ENCODE peak calls at places on chromosomes 13 and 19, in four cellular contexts. X is heart right ventricle, W is fibroblast of the aortic adventitia, T is BJ. K is an unnamed sample.
A peak's percentile ranks its signal among the peaks of the same experiment; 100 is the strongest.

GRCh38 chr19:14476663-14477401 is 1.7 kb upstream of the PTGER1 start:
- DNase-seq in T (no peak), W (peak; percentile 89), X (no peak), K (no peak)

GRCh38 chr19:33683881-33684549 is 62.3 kb downstream of the CHST8 start:
- DNase-seq in X (peak; percentile 20), W (peak; percentile 8), T (no peak), K (peak; percentile 75)

GRCh38 chr13:109652536-109652935 is 133.8 kb downstream of the IRS2 start:
- DNase-seq in X (no peak), W (no peak), T (no peak), K (no peak)

GRCh38 chr13:98664047-98664446 is 87.1 kb upstream of the STK24 start:
- DNase-seq in W (peak; percentile 14), T (peak; percentile 31), X (no peak), K (no peak)

GRCh38 chr19:20664917-20665781 is 3.8 kb upstream of the ZNF626 start:
- DNase-seq in W (peak; percentile 10), T (no peak), X (peak; percentile 27), K (peak; percentile 60)

GRCh38 chr19:44608391-44608821 is 5.0 kb upstream of the IGSF23 start:
- DNase-seq in X (no peak), W (peak; percentile 18), T (no peak), K (no peak)

GRCh38 chr19:47776568-47776967 is 1.9 kb upstream of the SELENOW start:
- DNase-seq in X (no peak), T (no peak), W (no peak), K (no peak)

GRCh38 chr19:2534374-2535050 is 58.6 kb downstream of the GADD45B start:
- DNase-seq in W (peak; percentile 13), T (no peak), X (no peak), K (no peak)

GRCh38 chr19:6088677-6089063 is 21.6 kb downstream of the RFX2 start:
- DNase-seq in X (no peak), W (peak; percentile 82), T (no peak), K (no peak)

GRCh38 chr13:46885018-46885417 is 11.8 kb downstream of the HTR2A start:
- DNase-seq in T (no peak), X (no peak), W (no peak), K (no peak)

GRCh38 chr13:27263438-27263837 is 7.2 kb upstream of the RASL11A start:
- DNase-seq in X (no peak), T (no peak), W (no peak), K (no peak)

GRCh38 chr19:17052439-17052838 is 22.8 kb downstream of the HAUS8 start:
- DNase-seq in W (peak; percentile 68), X (peak; percentile 31), T (no peak), K (peak; percentile 16)

GRCh38 chr19:52992109-52993004 is 21.4 kb upstream of the ERVV-1 start:
- DNase-seq in W (peak; percentile 5), X (peak; percentile 5), T (no peak), K (peak; percentile 6)

GRCh38 chr13:51785592-51786424 is 18.2 kb downstream of the DHRS12 start:
- DNase-seq in X (peak; percentile 60), T (peak; percentile 38), W (peak; percentile 59), K (peak; percentile 42)

GRCh38 chr19:54172413-54172763 is 572 bp downstream of the TMC4 start:
- DNase-seq in T (no peak), W (no peak), X (no peak), K (peak; percentile 27)

GRCh38 chr19:7480975-7481265 is 7.9 kb downstream of the PEX11G start:
- DNase-seq in T (no peak), W (no peak), X (no peak), K (no peak)

GRCh38 chr13:100392709-100393630 is 195.6 kb downstream of the GGACT start:
- DNase-seq in W (peak; percentile 100), T (peak; percentile 99), X (peak; percentile 71), K (peak; percentile 53)

GRCh38 chr19:739998-740715 is 10.8 kb upstream of the MISP start:
- DNase-seq in X (no peak), W (no peak), T (no peak), K (no peak)

GRCh38 chr19:19103167-19103566 is 35.1 kb downstream of the TMEM161A start:
- DNase-seq in X (no peak), W (no peak), T (no peak), K (peak; percentile 45)

GRCh38 chr19:5253403-5254110 is 87.1 kb downstream of the PTPRS start:
- DNase-seq in X (no peak), T (no peak), W (peak; percentile 32), K (no peak)

GRCh38 chr13:31072041-31072440 is 89.7 kb downstream of the HSPH1 start:
- DNase-seq in W (no peak), X (no peak), T (no peak), K (no peak)

GRCh38 chr13:101985321-101985720 is 416.5 kb downstream of the FGF14 start:
- DNase-seq in X (no peak), T (no peak), W (no peak), K (no peak)

GRCh38 chr13:77779461-77780272 is 82.2 kb downstream of the SLAIN1 start:
- DNase-seq in X (peak; percentile 59), W (peak; percentile 92), T (peak; percentile 5), K (peak; percentile 54)

GRCh38 chr13:21117104-21117809 is 55.9 kb upstream of the LATS2 start:
- DNase-seq in T (no peak), X (no peak), W (no peak), K (no peak)

GRCh38 chr13:35260316-35260715 is 216.2 kb downstream of the MAB21L1 start:
- DNase-seq in X (no peak), T (no peak), W (no peak), K (no peak)

GRCh38 chr19:55669418-55670279 is 5.4 kb upstream of the EPN1 start:
- DNase-seq in X (no peak), T (no peak), W (no peak), K (no peak)

GRCh38 chr19:6214881-6215541 is 64.8 kb downstream of the MLLT1 start:
- DNase-seq in X (no peak), T (no peak), W (no peak), K (no peak)

GRCh38 chr13:101398920-101399319 is 17.4 kb downstream of the NALCN start:
- DNase-seq in X (no peak), T (no peak), W (peak; percentile 29), K (no peak)

GRCh38 chr13:58858870-58859371 is 1227.4 kb downstream of the PCDH17 start:
- DNase-seq in X (no peak), T (no peak), W (no peak), K (no peak)

GRCh38 chr19:41499899-41500298 is 56.9 kb downstream of the ERICH4 start:
- DNase-seq in T (no peak), X (no peak), W (no peak), K (no peak)

GRCh38 chr13:74423434-74423833 is 289.2 kb upstream of the KLF12 start:
- DNase-seq in X (no peak), T (no peak), W (no peak), K (no peak)

GRCh38 chr13:112165712-112166111 is 98.8 kb downstream of the SOX1 start:
- DNase-seq in T (no peak), W (no peak), X (no peak), K (no peak)

GRCh38 chr19:10979950-10980349 is 19.1 kb downstream of the SMARCA4 start:
- DNase-seq in T (no peak), W (no peak), X (no peak), K (no peak)

GRCh38 chr13:28620011-28620830 is 38.7 kb upstream of the POMP start:
- DNase-seq in T (no peak), W (no peak), X (no peak), K (no peak)

GRCh38 chr13:28622286-28622685 is 36.6 kb upstream of the POMP start:
- DNase-seq in X (peak; percentile 27), W (no peak), T (no peak), K (no peak)

GRCh38 chr13:28621439-28621838 is 37.5 kb upstream of the POMP start:
- DNase-seq in X (no peak), T (no peak), W (no peak), K (no peak)

GRCh38 chr13:28613562-28613961 is 45.4 kb upstream of the POMP start:
- DNase-seq in X (no peak), W (no peak), T (no peak), K (no peak)

DNA sequence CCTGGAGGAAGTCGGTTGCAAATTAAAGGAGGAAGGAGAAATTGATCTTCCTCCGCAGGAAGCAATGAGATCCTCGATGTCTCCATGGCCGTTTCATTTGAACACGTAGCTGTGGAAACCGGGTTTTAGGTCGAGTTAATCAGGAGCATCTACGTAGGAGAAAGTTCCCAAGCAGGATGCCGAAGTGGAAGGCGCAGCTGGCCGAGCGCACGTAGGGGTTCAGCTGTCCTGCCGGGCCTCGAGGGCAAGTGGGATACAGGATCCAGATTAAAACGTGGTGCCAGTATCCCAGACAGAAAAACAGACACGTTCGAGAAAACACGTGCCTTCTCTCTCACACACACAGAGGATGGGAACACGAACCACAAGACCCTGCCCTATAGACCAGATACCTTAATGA is 40.3 kb upstream of the POMP start:
- DNase-seq in W (no peak), T (no peak), X (no peak), K (no peak)
- H3K4me3 ChIP-seq in W (no peak overlapping the region), T (no peak overlapping the region), X (no peak overlapping the region), K (no peak overlapping the region)

DNA sequence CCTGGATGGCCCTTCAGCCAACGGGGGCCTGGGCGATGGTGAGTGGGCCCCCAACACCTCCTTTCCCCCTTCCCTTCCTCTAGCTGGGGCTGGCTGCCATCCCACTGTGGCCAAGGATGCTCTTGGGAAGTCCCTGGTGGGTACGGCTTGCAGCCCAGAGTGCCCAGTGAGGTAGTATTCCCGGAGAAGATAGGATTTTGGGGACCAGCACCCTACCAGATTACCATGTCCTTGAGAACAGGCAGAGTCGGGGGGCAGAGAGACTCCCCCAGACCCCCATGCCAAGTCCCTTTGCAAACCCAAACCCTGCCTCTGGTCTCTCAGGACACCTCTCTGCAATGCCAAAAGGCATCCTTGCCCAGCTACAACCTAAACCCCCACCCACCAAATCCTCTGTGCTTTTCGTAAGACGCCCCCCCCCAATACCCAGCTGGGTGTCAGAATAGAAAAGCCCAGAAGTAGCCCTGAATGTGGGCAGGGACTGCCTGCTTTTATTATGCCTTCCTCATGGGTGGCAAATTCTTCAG is 1.7 kb downstream of the HIF3A start:
- DNase-seq in W (no peak), T (no peak), X (no peak), K (no peak)
- H3K4me3 ChIP-seq in W (peak overlapping the region; percentile 57), T (no peak overlapping the region), X (peak overlapping the region; percentile 67), K (peak overlapping the region; percentile 16)

GRCh38 chr13:25372275-25373081 is 704 bp downstream of the ATP8A2 start:
- DNase-seq in T (no peak), X (no peak), W (no peak), K (no peak)
- H3K4me3 ChIP-seq in T (peak overlapping the region; percentile 28), X (peak overlapping the region; percentile 22), W (peak overlapping the region; percentile 55), K (peak overlapping the region; percentile 14)

DNA sequence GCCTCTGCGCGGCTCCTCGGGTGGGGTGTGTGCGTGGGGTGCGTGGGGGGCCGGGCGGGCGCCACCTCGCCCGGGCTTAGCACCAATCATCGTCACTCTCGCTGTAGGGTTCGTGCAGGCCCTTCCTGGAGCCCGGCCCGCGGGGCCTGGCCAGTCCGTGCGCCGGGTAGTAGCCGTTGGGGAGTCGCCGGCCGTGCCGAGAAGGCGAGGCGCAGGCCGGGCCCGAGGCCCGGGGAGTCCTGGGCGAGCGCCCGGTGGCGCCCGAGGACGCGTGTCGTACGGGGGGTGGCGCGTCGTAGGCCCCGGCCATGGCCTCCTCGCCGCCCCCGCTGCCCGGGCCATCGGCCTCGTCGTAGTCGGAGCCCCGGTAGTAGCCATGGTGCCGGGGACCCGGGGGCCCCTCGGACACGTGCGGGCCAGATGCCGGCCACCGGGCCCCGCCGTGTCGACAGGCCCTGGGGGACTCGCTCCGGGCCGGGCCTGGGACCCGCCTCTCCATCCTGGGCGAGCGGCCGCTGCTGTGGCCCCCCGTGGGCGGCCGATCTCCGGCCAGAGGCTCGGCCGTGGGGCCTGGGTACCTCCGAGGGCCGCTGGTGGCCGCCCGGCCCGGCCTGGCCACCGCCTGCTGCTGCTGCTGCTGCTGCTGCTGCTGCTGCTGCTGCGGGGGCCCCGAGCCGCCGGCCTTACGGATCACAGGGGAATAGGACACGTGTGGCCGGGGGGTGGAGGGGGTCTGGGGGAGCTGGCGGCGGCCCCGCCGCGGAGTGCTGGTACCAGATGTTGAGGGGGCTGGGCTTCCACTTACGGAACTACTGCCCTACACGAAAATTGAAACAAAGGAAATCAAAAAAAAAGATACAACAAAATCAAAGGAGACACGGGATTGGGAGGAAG is 57.3 kb downstream of the IER2 start:
- DNase-seq in W (peak; percentile 6), X (no peak), T (no peak), K (no peak)
- H3K4me3 ChIP-seq in W (no peak overlapping the region), X (peak overlapping the region; percentile 30), T (peak overlapping the region; percentile 21), K (no peak overlapping the region)